ENCODE peak calls at places on chromosomes 7 and 10, in five cellular contexts. C is Calu3, B is Daoy, Z is KBM-7, A is AG10803. S is an unnamed sample.

GRCh38 chr10:12455774-12456173 is 106.4 kb downstream of the CAMK1D start:
- DNase-seq in A (no peak), C (peak; percentile 22), B (peak; percentile 36), Z (no peak), S (no peak)

GRCh38 chr10:100786591-100786990 is 41.2 kb downstream of the PAX2 start:
- DNase-seq in Z (no peak), B (no peak), A (no peak), C (no peak), S (peak; percentile 60)

GRCh38 chr10:11256896-11257295 is 239.2 kb downstream of the CELF2 start:
- DNase-seq in A (no peak), C (no peak), B (no peak), Z (no peak), S (no peak)

GRCh38 chr7:157490465-157490912 is 153.7 kb downstream of the DNAJB6 start:
- DNase-seq in Z (peak; percentile 95), C (peak; percentile 47), A (peak; percentile 8), B (peak; percentile 95), S (peak; percentile 41)

GRCh38 chr10:60148266-60148840 is 241.3 kb downstream of the ANK3 start:
- DNase-seq in B (peak; percentile 46), Z (no peak), C (peak; percentile 68), A (peak; percentile 75), S (no peak)

GRCh38 chr7:110317699-110318265 is 773.1 kb upstream of the LRRN3 start:
- DNase-seq in Z (peak; percentile 36), C (no peak), B (no peak), A (no peak), S (no peak)

GRCh38 chr10:70649526-70649925 is 22.8 kb upstream of the ADAMTS14 start:
- DNase-seq in A (peak; percentile 74), C (no peak), Z (no peak), B (peak; percentile 57), S (no peak)

GRCh38 chr7:129553861-129554530 is 51.7 kb downstream of the SMKR1 start:
- DNase-seq in C (no peak), Z (peak; percentile 66), A (peak; percentile 48), B (peak; percentile 89), S (no peak)

GRCh38 chr7:94307399-94308048 is 87.2 kb upstream of the COL1A2 start:
- DNase-seq in A (no peak), C (no peak), B (no peak), Z (no peak), S (no peak)

GRCh38 chr7:155889636-155890508 is 77.6 kb upstream of the SHH start:
- DNase-seq in A (no peak), Z (no peak), C (no peak), B (no peak), S (peak; percentile 82)

GRCh38 chr7:232571-233455 is 40.4 kb downstream of the FAM20C start:
- DNase-seq in B (peak; percentile 86), Z (no peak), A (peak; percentile 84), C (no peak), S (no peak)

GRCh38 chr10:51001587-51001986 is 72.7 kb upstream of the PRKG1 start:
- DNase-seq in C (no peak), A (peak; percentile 48), B (no peak), Z (peak; percentile 39), S (no peak)

GRCh38 chr7:8035647-8036518 is 67.3 kb downstream of the GLCCI1 start:
- DNase-seq in B (peak; percentile 4), C (no peak), A (peak; percentile 45), Z (peak; percentile 49), S (no peak)

GRCh38 chr7:20539201-20539600 is 76.3 kb upstream of the ABCB5 start:
- DNase-seq in B (peak; percentile 43), C (no peak), A (peak; percentile 4), Z (peak; percentile 28), S (no peak)

GRCh38 chr10:9342865-9343450 is 1288.5 kb downstream of the GATA3 start:
- DNase-seq in A (peak; percentile 35), C (peak; percentile 2), B (peak; percentile 3), Z (peak; percentile 45), S (no peak)

GRCh38 chr10:10798543-10799192 is 219.0 kb upstream of the CELF2 start:
- DNase-seq in Z (no peak), C (no peak), A (no peak), B (no peak), S (no peak)

GRCh38 chr10:100982916-100983830 is 4.1 kb downstream of the MRPL43 start:
- DNase-seq in Z (no peak), C (no peak), A (no peak), B (no peak), S (peak; percentile 89)

GRCh38 chr7:101999420-101999819 is 182.0 kb downstream of the CUX1 start:
- DNase-seq in Z (no peak), B (no peak), A (no peak), C (no peak), S (no peak)

GRCh38 chr7:14688208-14688607 is 214.3 kb downstream of the DGKB start:
- DNase-seq in B (no peak), A (no peak), C (no peak), Z (no peak), S (no peak)

GRCh38 chr7:130153251-130153908 is 51.8 kb downstream of the TMEM209 start:
- DNase-seq in C (no peak), B (no peak), A (no peak), Z (no peak), S (peak; percentile 84)

GRCh38 chr10:91123246-91123645 is 97.2 kb upstream of the PCGF5 start:
- DNase-seq in Z (no peak), B (no peak), A (no peak), C (no peak), S (no peak)

GRCh38 chr7:6248581-6248980 is 23.8 kb downstream of the CYTH3 start:
- DNase-seq in A (peak; percentile 74), C (no peak), B (peak; percentile 69), Z (no peak), S (no peak)